ENCODE peak calls at places on chromosome 9, in ten cellular contexts. One of them, this sample, is unnamed.

GRCh38 chr9:137198748-137199276 is 1.7 kb downstream of the TPRN start:
- DNase-seq in body of pancreas: peak; percentile 70
- DNase-seq in psoas muscle: no peak
- DNase-seq in fibroblast of lung: no peak
- DNase-seq in OCI-LY7: no peak
- DNase-seq in suprapubic skin: no peak
- DNase-seq in HAP-1: no peak
- DNase-seq in left ventricle myocardium inferior: no peak
- DNase-seq in GM23248: no peak
- DNase-seq in PC-9: no peak
- DNase-seq in this sample: no peak

GRCh38 chr9:100419166-100419565 is 7.8 kb upstream of the MSANTD3 start:
- DNase-seq in psoas muscle: no peak
- DNase-seq in HAP-1: peak; percentile 21
- DNase-seq in OCI-LY7: no peak
- DNase-seq in PC-9: no peak
- DNase-seq in suprapubic skin: no peak
- DNase-seq in GM23248: no peak
- DNase-seq in left ventricle myocardium inferior: no peak
- DNase-seq in fibroblast of lung: no peak
- DNase-seq in body of pancreas: no peak
- DNase-seq in this sample: no peak

GRCh38 chr9:90969021-90969675 is 167.5 kb downstream of the SYK start:
- DNase-seq in left ventricle myocardium inferior: no peak
- DNase-seq in PC-9: no peak
- DNase-seq in suprapubic skin: no peak
- DNase-seq in HAP-1: no peak
- DNase-seq in OCI-LY7: no peak
- DNase-seq in fibroblast of lung: no peak
- DNase-seq in GM23248: no peak
- DNase-seq in body of pancreas: no peak
- DNase-seq in psoas muscle: no peak
- DNase-seq in this sample: no peak

GRCh38 chr9:127388037-127388855 is 8.7 kb upstream of the SLC2A8 start:
- DNase-seq in PC-9: peak; percentile 94
- DNase-seq in body of pancreas: no peak
- DNase-seq in suprapubic skin: no peak
- DNase-seq in OCI-LY7: peak; percentile 24
- DNase-seq in HAP-1: peak; percentile 90
- DNase-seq in GM23248: peak; percentile 87
- DNase-seq in psoas muscle: peak; percentile 52
- DNase-seq in fibroblast of lung: peak; percentile 97
- DNase-seq in left ventricle myocardium inferior: peak; percentile 39
- DNase-seq in this sample: peak; percentile 76

GRCh38 chr9:78351816-78352215 is 54.9 kb downstream of the PSAT1 start:
- DNase-seq in GM23248: no peak
- DNase-seq in left ventricle myocardium inferior: no peak
- DNase-seq in PC-9: no peak
- DNase-seq in HAP-1: no peak
- DNase-seq in suprapubic skin: no peak
- DNase-seq in psoas muscle: no peak
- DNase-seq in body of pancreas: no peak
- DNase-seq in fibroblast of lung: no peak
- DNase-seq in OCI-LY7: no peak
- DNase-seq in this sample: no peak

GRCh38 chr9:134707031-134707680 is 65.6 kb downstream of the COL5A1 start:
- DNase-seq in left ventricle myocardium inferior: peak; percentile 88
- DNase-seq in HAP-1: no peak
- DNase-seq in GM23248: peak; percentile 64
- DNase-seq in OCI-LY7: no peak
- DNase-seq in PC-9: no peak
- DNase-seq in body of pancreas: peak; percentile 38
- DNase-seq in psoas muscle: peak; percentile 74
- DNase-seq in suprapubic skin: no peak
- DNase-seq in fibroblast of lung: peak; percentile 76
- DNase-seq in this sample: no peak

GRCh38 chr9:114291886-114292590 is 30.9 kb upstream of the ORM1 start:
- DNase-seq in body of pancreas: peak; percentile 2
- DNase-seq in suprapubic skin: peak; percentile 47
- DNase-seq in fibroblast of lung: no peak
- DNase-seq in psoas muscle: no peak
- DNase-seq in OCI-LY7: no peak
- DNase-seq in left ventricle myocardium inferior: peak; percentile 5
- DNase-seq in PC-9: no peak
- DNase-seq in HAP-1: no peak
- DNase-seq in GM23248: no peak
- DNase-seq in this sample: peak; percentile 10

GRCh38 chr9:115278241-115279035 is 160.5 kb upstream of the TNC start:
- DNase-seq in PC-9: no peak
- DNase-seq in OCI-LY7: no peak
- DNase-seq in left ventricle myocardium inferior: no peak
- DNase-seq in fibroblast of lung: no peak
- DNase-seq in suprapubic skin: no peak
- DNase-seq in HAP-1: no peak
- DNase-seq in GM23248: no peak
- DNase-seq in body of pancreas: no peak
- DNase-seq in psoas muscle: no peak
- DNase-seq in this sample: no peak

GRCh38 chr9:70120834-70121510 is 77.3 kb downstream of the MAMDC2 start:
- DNase-seq in suprapubic skin: peak; percentile 86
- DNase-seq in left ventricle myocardium inferior: peak; percentile 76
- DNase-seq in HAP-1: no peak
- DNase-seq in fibroblast of lung: peak; percentile 99
- DNase-seq in GM23248: peak; percentile 98
- DNase-seq in psoas muscle: peak; percentile 83
- DNase-seq in PC-9: peak; percentile 50
- DNase-seq in body of pancreas: no peak
- DNase-seq in OCI-LY7: no peak
- DNase-seq in this sample: no peak

DNA sequence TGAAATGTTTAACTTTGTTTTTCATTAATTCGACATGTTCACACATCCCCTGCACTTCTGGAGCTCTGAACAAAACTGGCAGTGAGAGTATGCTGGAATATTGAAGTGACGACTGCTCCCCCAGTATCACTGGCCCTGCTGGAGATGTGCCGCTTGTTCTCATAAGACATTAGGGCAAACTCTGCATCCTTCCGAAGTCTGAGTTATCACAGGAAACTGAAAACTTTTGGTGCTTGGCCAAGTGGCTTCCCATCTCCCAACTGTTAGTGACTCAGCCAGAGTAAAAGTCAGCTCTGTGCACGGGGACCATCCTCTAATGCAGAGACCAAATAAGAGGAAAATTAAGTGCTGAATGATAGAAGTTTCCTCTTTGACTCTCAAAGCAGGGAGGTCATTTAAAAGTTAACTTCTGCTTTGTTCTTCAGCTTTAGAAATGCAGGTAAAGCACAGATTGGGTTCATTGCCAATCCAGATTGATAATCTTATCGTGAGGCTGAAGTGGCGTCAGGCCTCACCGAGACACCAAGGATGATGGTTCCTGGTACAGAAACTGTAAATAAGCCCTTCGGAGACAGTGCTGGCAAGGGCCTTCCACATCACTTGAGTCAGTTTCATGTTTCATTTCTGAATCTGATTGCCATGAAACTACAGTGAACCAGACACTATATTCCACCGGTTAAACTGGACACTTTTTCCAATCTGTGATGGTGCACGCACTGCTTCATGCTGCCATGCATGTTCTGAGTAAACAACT is 336.4 kb downstream of the GLIS3 start:
- DNase-seq in GM23248: peak; percentile 90
- DNase-seq in suprapubic skin: no peak
- DNase-seq in fibroblast of lung: peak; percentile 86
- DNase-seq in OCI-LY7: no peak
- DNase-seq in psoas muscle: no peak
- DNase-seq in body of pancreas: no peak
- DNase-seq in HAP-1: no peak
- DNase-seq in PC-9: no peak
- DNase-seq in left ventricle myocardium inferior: no peak
- DNase-seq in this sample: no peak
- H3K4me3 ChIP-seq in GM23248: peak overlapping the region; percentile 1
- H3K4me3 ChIP-seq in suprapubic skin: no peak overlapping the region
- H3K4me3 ChIP-seq in fibroblast of lung: no peak overlapping the region
- H3K4me3 ChIP-seq in OCI-LY7: no peak overlapping the region
- H3K4me3 ChIP-seq in psoas muscle: no peak overlapping the region
- H3K4me3 ChIP-seq in body of pancreas: no peak overlapping the region
- H3K4me3 ChIP-seq in HAP-1: no peak overlapping the region
- H3K4me3 ChIP-seq in PC-9: no peak overlapping the region
- H3K4me3 ChIP-seq in left ventricle myocardium inferior: no peak overlapping the region
- H3K4me3 ChIP-seq in this sample: no peak overlapping the region

DNA sequence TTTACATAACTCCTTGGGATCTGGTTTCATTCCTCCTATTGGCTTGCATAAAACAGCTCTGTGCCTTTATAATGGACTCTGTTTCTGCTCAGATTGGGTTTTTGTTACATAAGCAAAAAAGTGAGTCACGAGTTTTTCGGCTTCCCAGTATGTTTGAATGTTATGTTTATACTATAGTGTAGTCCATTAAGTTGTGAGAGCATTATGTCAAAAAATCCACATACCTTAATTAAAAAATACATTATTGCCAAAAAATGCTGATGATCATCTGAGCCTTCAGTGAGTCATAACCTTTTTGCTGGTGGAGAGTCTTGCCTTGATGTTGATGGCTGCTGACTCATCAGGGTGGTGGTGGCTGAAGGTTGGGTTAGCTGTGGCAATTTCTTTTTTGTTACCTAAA is 144.6 kb downstream of the CCDC171 start:
- DNase-seq in psoas muscle: no peak
- DNase-seq in OCI-LY7: no peak
- DNase-seq in PC-9: peak; percentile 45
- DNase-seq in GM23248: peak; percentile 84
- DNase-seq in body of pancreas: no peak
- DNase-seq in left ventricle myocardium inferior: no peak
- DNase-seq in HAP-1: no peak
- DNase-seq in suprapubic skin: no peak
- DNase-seq in fibroblast of lung: peak; percentile 89
- DNase-seq in this sample: no peak
- H3K4me1 ChIP-seq in psoas muscle: no peaks in the 10 kb centered on the region
- H3K4me1 ChIP-seq in OCI-LY7: no peaks in the 10 kb centered on the region
- H3K4me1 ChIP-seq in PC-9: peaks cover 10% of the 10 kb centered on the region
- H3K4me1 ChIP-seq in GM23248: peaks cover 10% of the 10 kb centered on the region
- H3K4me1 ChIP-seq in body of pancreas: no peaks in the 10 kb centered on the region
- H3K4me1 ChIP-seq in left ventricle myocardium inferior: no peaks in the 10 kb centered on the region
- H3K4me1 ChIP-seq in HAP-1: no peaks in the 10 kb centered on the region
- H3K4me1 ChIP-seq in suprapubic skin: no peaks in the 10 kb centered on the region
- H3K4me1 ChIP-seq in fibroblast of lung: peaks cover 7% of the 10 kb centered on the region
- H3K4me1 ChIP-seq in this sample: no peaks in the 10 kb centered on the region

GRCh38 chr9:73093016-73093739 is 58.5 kb upstream of the ANXA1 start:
- DNase-seq in GM23248: peak; percentile 9
- DNase-seq in PC-9: no peak
- DNase-seq in body of pancreas: no peak
- DNase-seq in fibroblast of lung: no peak
- DNase-seq in psoas muscle: no peak
- DNase-seq in left ventricle myocardium inferior: no peak
- DNase-seq in OCI-LY7: no peak
- DNase-seq in HAP-1: no peak
- DNase-seq in suprapubic skin: no peak
- DNase-seq in this sample: no peak
- H3K4me3 ChIP-seq in GM23248: peak overlapping the region; percentile 62
- H3K4me3 ChIP-seq in PC-9: no peak overlapping the region
- H3K4me3 ChIP-seq in body of pancreas: no peak overlapping the region
- H3K4me3 ChIP-seq in fibroblast of lung: no peak overlapping the region
- H3K4me3 ChIP-seq in psoas muscle: peak overlapping the region; percentile 30
- H3K4me3 ChIP-seq in left ventricle myocardium inferior: peak overlapping the region; percentile 34
- H3K4me3 ChIP-seq in OCI-LY7: no peak overlapping the region
- H3K4me3 ChIP-seq in HAP-1: no peak overlapping the region
- H3K4me3 ChIP-seq in suprapubic skin: no peak overlapping the region
- H3K4me3 ChIP-seq in this sample: no peak overlapping the region

DNA sequence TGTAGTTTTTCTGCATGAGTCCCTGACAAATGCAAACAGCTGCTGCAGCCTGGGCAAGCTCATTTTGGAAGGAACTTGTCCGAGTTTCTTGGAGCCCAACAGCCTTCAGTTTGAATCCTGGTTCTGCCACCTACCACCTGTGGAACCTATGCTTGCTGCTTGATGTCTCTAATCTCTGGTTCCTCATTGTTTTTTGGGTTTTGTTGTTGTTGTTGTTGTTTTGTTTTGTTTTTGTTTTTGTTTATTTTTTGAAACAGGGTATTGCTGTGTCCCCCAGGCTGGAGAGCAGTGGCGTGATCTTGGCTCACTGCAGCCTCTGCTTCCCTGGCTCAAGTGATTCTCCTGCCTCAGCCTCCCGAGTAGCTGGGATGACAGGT is 32.0 kb upstream of the WDR38 start:
- DNase-seq in OCI-LY7: no peak
- DNase-seq in HAP-1: no peak
- DNase-seq in fibroblast of lung: no peak
- DNase-seq in GM23248: no peak
- DNase-seq in psoas muscle: no peak
- DNase-seq in PC-9: no peak
- DNase-seq in suprapubic skin: no peak
- DNase-seq in body of pancreas: no peak
- DNase-seq in left ventricle myocardium inferior: no peak
- DNase-seq in this sample: no peak
- H3K4me1 ChIP-seq in OCI-LY7: peaks cover 35% of the 10 kb centered on the region
- H3K4me1 ChIP-seq in HAP-1: no peaks in the 10 kb centered on the region
- H3K4me1 ChIP-seq in fibroblast of lung: peaks cover 2% of the 10 kb centered on the region
- H3K4me1 ChIP-seq in GM23248: peaks cover 3% of the 10 kb centered on the region
- H3K4me1 ChIP-seq in psoas muscle: no peaks in the 10 kb centered on the region
- H3K4me1 ChIP-seq in PC-9: peaks cover 26% of the 10 kb centered on the region
- H3K4me1 ChIP-seq in suprapubic skin: peaks cover 30% of the 10 kb centered on the region
- H3K4me1 ChIP-seq in body of pancreas: peaks cover 42% of the 10 kb centered on the region
- H3K4me1 ChIP-seq in left ventricle myocardium inferior: peaks cover 24% of the 10 kb centered on the region
- H3K4me1 ChIP-seq in this sample: no peaks in the 10 kb centered on the region

GRCh38 chr9:130842547-130842946 is 7.5 kb downstream of the ABL1 start:
- DNase-seq in psoas muscle: no peak
- DNase-seq in left ventricle myocardium inferior: no peak
- DNase-seq in body of pancreas: no peak
- DNase-seq in PC-9: no peak
- DNase-seq in OCI-LY7: no peak
- DNase-seq in GM23248: no peak
- DNase-seq in suprapubic skin: no peak
- DNase-seq in HAP-1: no peak
- DNase-seq in fibroblast of lung: no peak
- DNase-seq in this sample: no peak

GRCh38 chr9:130835441-130836298 is 616 bp downstream of the ABL1 start:
- DNase-seq in fibroblast of lung: peak; percentile 73
- DNase-seq in psoas muscle: peak; percentile 48
- DNase-seq in left ventricle myocardium inferior: peak; percentile 53
- DNase-seq in body of pancreas: peak; percentile 61
- DNase-seq in HAP-1: no peak
- DNase-seq in PC-9: no peak
- DNase-seq in suprapubic skin: no peak
- DNase-seq in OCI-LY7: no peak
- DNase-seq in GM23248: peak; percentile 69
- DNase-seq in this sample: peak; percentile 9

GRCh38 chr9:130837002-130837511 is 2.0 kb downstream of the ABL1 start:
- DNase-seq in psoas muscle: no peak
- DNase-seq in HAP-1: no peak
- DNase-seq in fibroblast of lung: peak; percentile 62
- DNase-seq in PC-9: no peak
- DNase-seq in body of pancreas: no peak
- DNase-seq in OCI-LY7: no peak
- DNase-seq in suprapubic skin: no peak
- DNase-seq in GM23248: peak; percentile 86
- DNase-seq in left ventricle myocardium inferior: no peak
- DNase-seq in this sample: no peak

GRCh38 chr9:130837644-130838043 is 2.6 kb downstream of the ABL1 start:
- DNase-seq in body of pancreas: no peak
- DNase-seq in PC-9: no peak
- DNase-seq in suprapubic skin: no peak
- DNase-seq in psoas muscle: no peak
- DNase-seq in left ventricle myocardium inferior: no peak
- DNase-seq in HAP-1: no peak
- DNase-seq in fibroblast of lung: no peak
- DNase-seq in OCI-LY7: no peak
- DNase-seq in GM23248: no peak
- DNase-seq in this sample: no peak

GRCh38 chr9:130839237-130840111 is 4.4 kb downstream of the ABL1 start:
- DNase-seq in suprapubic skin: no peak
- DNase-seq in OCI-LY7: no peak
- DNase-seq in psoas muscle: no peak
- DNase-seq in PC-9: no peak
- DNase-seq in body of pancreas: no peak
- DNase-seq in fibroblast of lung: no peak
- DNase-seq in HAP-1: no peak
- DNase-seq in left ventricle myocardium inferior: no peak
- DNase-seq in GM23248: peak; percentile 48
- DNase-seq in this sample: no peak
- H3K4me3 ChIP-seq in suprapubic skin: peak overlapping the region; percentile 10
- H3K4me3 ChIP-seq in OCI-LY7: no peak overlapping the region
- H3K4me3 ChIP-seq in psoas muscle: no peak overlapping the region
- H3K4me3 ChIP-seq in PC-9: no peak overlapping the region
- H3K4me3 ChIP-seq in body of pancreas: no peak overlapping the region
- H3K4me3 ChIP-seq in fibroblast of lung: peak overlapping the region; percentile 91
- H3K4me3 ChIP-seq in HAP-1: no peak overlapping the region
- H3K4me3 ChIP-seq in left ventricle myocardium inferior: peak overlapping the region; percentile 77
- H3K4me3 ChIP-seq in GM23248: peak overlapping the region; percentile 86
- H3K4me3 ChIP-seq in this sample: no peak overlapping the region